ENCODE peak calls at places on chromosome 2, in four cellular contexts. One of them, this sample, is unnamed.

GRCh38 chr2:127035212-127035611 is 71.7 kb downstream of the BIN1 start:
- DNase-seq in GM06990: no peak
- DNase-seq in foreskin fibroblast: no peak
- DNase-seq in glutamatergic neuron: no peak
- DNase-seq in this sample: no peak

GRCh38 chr2:73920577-73921545 is 5.8 kb upstream of the DGUOK start:
- DNase-seq in glutamatergic neuron: peak
- DNase-seq in GM06990: no peak
- DNase-seq in foreskin fibroblast: no peak
- DNase-seq in this sample: peak

GRCh38 chr2:171894612-171894947 is 536 bp upstream of the SLC25A12 start:
- DNase-seq in foreskin fibroblast: no peak
- DNase-seq in glutamatergic neuron: no peak
- DNase-seq in GM06990: no peak
- DNase-seq in this sample: no peak

GRCh38 chr2:20148841-20149702 is 75.9 kb downstream of the SDC1 start:
- DNase-seq in glutamatergic neuron: no peak
- DNase-seq in GM06990: no peak
- DNase-seq in foreskin fibroblast: peak
- DNase-seq in this sample: peak

GRCh38 chr2:45013229-45014015 is 4.2 kb upstream of the SIX2 start:
- DNase-seq in GM06990: no peak
- DNase-seq in glutamatergic neuron: no peak
- DNase-seq in foreskin fibroblast: no peak
- DNase-seq in this sample: peak

GRCh38 chr2:37447446-37447845 is 103.0 kb downstream of the QPCT start:
- DNase-seq in foreskin fibroblast: no peak
- DNase-seq in glutamatergic neuron: no peak
- DNase-seq in GM06990: no peak
- DNase-seq in this sample: no peak

GRCh38 chr2:113700186-113700841 is 56.1 kb downstream of the SLC35F5 start:
- DNase-seq in GM06990: peak
- DNase-seq in glutamatergic neuron: no peak
- DNase-seq in foreskin fibroblast: no peak
- DNase-seq in this sample: peak

GRCh38 chr2:113216891-113217454 is 43.2 kb downstream of the PSD4 start:
- DNase-seq in foreskin fibroblast: no peak
- DNase-seq in GM06990: no peak
- DNase-seq in glutamatergic neuron: no peak
- DNase-seq in this sample: peak

GRCh38 chr2:237695201-237695780 is 67.9 kb downstream of the LRRFIP1 start:
- DNase-seq in foreskin fibroblast: peak
- DNase-seq in GM06990: peak
- DNase-seq in glutamatergic neuron: no peak
- DNase-seq in this sample: no peak

GRCh38 chr2:128362889-128363228 is 44.2 kb upstream of the HS6ST1 start:
- DNase-seq in foreskin fibroblast: peak
- DNase-seq in glutamatergic neuron: no peak
- DNase-seq in GM06990: no peak
- DNase-seq in this sample: peak

GRCh38 chr2:203583696-203584095 is 48.6 kb upstream of the RAPH1 start:
- DNase-seq in GM06990: peak
- DNase-seq in glutamatergic neuron: no peak
- DNase-seq in foreskin fibroblast: peak
- DNase-seq in this sample: no peak

GRCh38 chr2:134127496-134127895 is 126.4 kb upstream of the MGAT5 start:
- DNase-seq in glutamatergic neuron: no peak
- DNase-seq in foreskin fibroblast: no peak
- DNase-seq in GM06990: peak
- DNase-seq in this sample: no peak

GRCh38 chr2:169961911-169962310 is 134.7 kb downstream of the UBR3 start:
- DNase-seq in foreskin fibroblast: peak
- DNase-seq in GM06990: no peak
- DNase-seq in glutamatergic neuron: no peak
- DNase-seq in this sample: no peak

GRCh38 chr2:88831071-88831791 is 139.8 kb downstream of the RPIA start:
- DNase-seq in GM06990: no peak
- DNase-seq in foreskin fibroblast: no peak
- DNase-seq in glutamatergic neuron: no peak
- DNase-seq in this sample: no peak

GRCh38 chr2:96537066-96537733 is 648 bp downstream of the ARID5A start:
- DNase-seq in GM06990: peak
- DNase-seq in foreskin fibroblast: peak
- DNase-seq in glutamatergic neuron: no peak
- DNase-seq in this sample: peak

GRCh38 chr2:176579608-176580007 is 310.4 kb downstream of the MTX2 start:
- DNase-seq in foreskin fibroblast: no peak
- DNase-seq in glutamatergic neuron: no peak
- DNase-seq in GM06990: no peak
- DNase-seq in this sample: no peak

GRCh38 chr2:1170241-1170640 is 219.6 kb downstream of the SNTG2 start:
- DNase-seq in glutamatergic neuron: no peak
- DNase-seq in foreskin fibroblast: no peak
- DNase-seq in GM06990: no peak
- DNase-seq in this sample: no peak

GRCh38 chr2:105617631-105618350 is 126.9 kb upstream of the NCK2 start:
- DNase-seq in glutamatergic neuron: no peak
- DNase-seq in GM06990: no peak
- DNase-seq in foreskin fibroblast: no peak
- DNase-seq in this sample: no peak

GRCh38 chr2:30541680-30542079 is 94.6 kb downstream of the LCLAT1 start:
- DNase-seq in GM06990: no peak
- DNase-seq in foreskin fibroblast: no peak
- DNase-seq in glutamatergic neuron: no peak
- DNase-seq in this sample: no peak

GRCh38 chr2:6181525-6182270 is 489.5 kb downstream of the SOX11 start:
- DNase-seq in GM06990: no peak
- DNase-seq in foreskin fibroblast: no peak
- DNase-seq in glutamatergic neuron: no peak
- DNase-seq in this sample: no peak

GRCh38 chr2:7626139-7626537 is 708.9 kb downstream of the RNF144A start:
- DNase-seq in foreskin fibroblast: no peak
- DNase-seq in glutamatergic neuron: no peak
- DNase-seq in GM06990: no peak
- DNase-seq in this sample: no peak

GRCh38 chr2:53740170-53740569 is 27.4 kb upstream of the CHAC2 start:
- DNase-seq in glutamatergic neuron: no peak
- DNase-seq in GM06990: no peak
- DNase-seq in foreskin fibroblast: peak
- DNase-seq in this sample: no peak

GRCh38 chr2:65061146-65061909 is 5.1 kb downstream of the CEP68 start:
- DNase-seq in foreskin fibroblast: no peak
- DNase-seq in glutamatergic neuron: no peak
- DNase-seq in GM06990: no peak
- DNase-seq in this sample: no peak

GRCh38 chr2:9692392-9693137 is 61.8 kb upstream of the YWHAQ start:
- DNase-seq in GM06990: no peak
- DNase-seq in glutamatergic neuron: no peak
- DNase-seq in foreskin fibroblast: no peak
- DNase-seq in this sample: peak

GRCh38 chr2:36655456-36655855 is 41.1 kb upstream of the VIT start:
- DNase-seq in foreskin fibroblast: peak
- DNase-seq in GM06990: no peak
- DNase-seq in glutamatergic neuron: no peak
- DNase-seq in this sample: no peak

GRCh38 chr2:120786038-120786437 is 50.4 kb downstream of the GLI2 start:
- DNase-seq in GM06990: no peak
- DNase-seq in foreskin fibroblast: no peak
- DNase-seq in glutamatergic neuron: no peak
- DNase-seq in this sample: no peak

GRCh38 chr2:140529706-140530105 is 1601.1 kb downstream of the LRP1B start:
- DNase-seq in glutamatergic neuron: no peak
- DNase-seq in GM06990: no peak
- DNase-seq in foreskin fibroblast: no peak
- DNase-seq in this sample: no peak

GRCh38 chr2:134218928-134219707 is 34.8 kb upstream of the MGAT5 start:
- DNase-seq in glutamatergic neuron: no peak
- DNase-seq in GM06990: peak
- DNase-seq in foreskin fibroblast: no peak
- DNase-seq in this sample: no peak

GRCh38 chr2:205712508-205712907 is 30.2 kb downstream of the NRP2 start:
- DNase-seq in foreskin fibroblast: peak
- DNase-seq in glutamatergic neuron: no peak
- DNase-seq in GM06990: no peak
- DNase-seq in this sample: no peak

GRCh38 chr2:238948765-238949641 is 101.1 kb downstream of the TWIST2 start:
- DNase-seq in foreskin fibroblast: no peak
- DNase-seq in glutamatergic neuron: no peak
- DNase-seq in GM06990: no peak
- DNase-seq in this sample: no peak

GRCh38 chr2:3343012-3343411 is 34.6 kb downstream of the EIPR1 start:
- DNase-seq in GM06990: no peak
- DNase-seq in foreskin fibroblast: no peak
- DNase-seq in glutamatergic neuron: no peak
- DNase-seq in this sample: peak